ENCODE peak calls at places on chromosomes 6 and 20, in seven cellular contexts. H is heart right ventricle, Q is body of pancreas, R is GM12865, I is dorsolateral prefrontal cortex, C is nephron progenitor cell, P is A549. Y is an unnamed sample.
A peak's percentile ranks its signal among the peaks of the same experiment; 100 is the strongest.

GRCh38 chr6:47729019-47729418 is 30.6 kb downstream of the ADGRF4 start:
- DNase-seq in H (no peak), Q (no peak), R (no peak), I (no peak), C (no peak), P (no peak), Y (no peak)

GRCh38 chr6:31558631-31559500 is 11.5 kb downstream of the NFKBIL1 start:
- DNase-seq in H (no peak), Q (no peak), R (peak; percentile 91), I (peak; percentile 58), C (no peak), P (no peak), Y (peak; percentile 91)

GRCh38 chr20:51995551-51995951 is 193.2 kb upstream of the SALL4 start:
- DNase-seq in H (no peak), Q (no peak), R (no peak), I (no peak), C (no peak), P (no peak), Y (no peak)

GRCh38 chr20:20235681-20236080 is 132.2 kb upstream of the INSM1 start:
- DNase-seq in H (no peak), Q (no peak), R (no peak), I (no peak), C (no peak), P (no peak), Y (no peak)

GRCh38 chr6:14711056-14711703 is 534.7 kb upstream of the JARID2 start:
- DNase-seq in H (no peak), Q (no peak), R (peak; percentile 65), I (no peak), C (no peak), P (peak; percentile 19), Y (peak; percentile 88)

GRCh38 chr6:32110632-32111031 is 1.5 kb upstream of the TNXB start:
- DNase-seq in H (no peak), Q (peak; percentile 43), R (no peak), I (no peak), C (no peak), P (no peak), Y (no peak)

GRCh38 chr6:4640139-4640538 is 136.1 kb upstream of the CDYL start:
- DNase-seq in H (no peak), Q (no peak), R (no peak), I (no peak), C (no peak), P (no peak), Y (no peak)

GRCh38 chr20:61731363-61732181 is 334.1 kb downstream of the TAF4 start:
- DNase-seq in H (no peak), Q (no peak), R (no peak), I (peak; percentile 53), C (no peak), P (peak; percentile 31), Y (peak; percentile 33)

GRCh38 chr6:14074723-14075503 is 42.7 kb upstream of the CD83 start:
- DNase-seq in H (no peak), Q (no peak), R (peak; percentile 82), I (no peak), C (peak; percentile 20), P (no peak), Y (no peak)

GRCh38 chr6:68834561-68834960 is 199.5 kb downstream of the ADGRB3 start:
- DNase-seq in H (no peak), Q (no peak), R (no peak), I (no peak), C (no peak), P (no peak), Y (no peak)

GRCh38 chr6:135505648-135506047 is 8.1 kb upstream of the AHI1 start:
- DNase-seq in H (no peak), Q (no peak), R (no peak), I (no peak), C (no peak), P (no peak), Y (no peak)

GRCh38 chr6:45955597-45955996 is 60.1 kb downstream of the CLIC5 start:
- DNase-seq in H (no peak), Q (no peak), R (no peak), I (no peak), C (no peak), P (no peak), Y (no peak)

GRCh38 chr20:10955166-10955565 is 281.4 kb upstream of the JAG1 start:
- DNase-seq in H (no peak), Q (no peak), R (no peak), I (no peak), C (no peak), P (no peak), Y (no peak)

GRCh38 chr20:57380081-57380750 is 11.0 kb upstream of the RBM38 start:
- DNase-seq in H (no peak), Q (no peak), R (no peak), I (no peak), C (no peak), P (no peak), Y (peak; percentile 38)

GRCh38 chr6:21595951-21596378 is 2.4 kb downstream of the SOX4 start:
- DNase-seq in H (peak; percentile 23), Q (peak; percentile 24), R (no peak), I (no peak), C (peak; percentile 50), P (no peak), Y (no peak)

GRCh38 chr20:58312836-58313235 is 3.3 kb downstream of the RAB22A start:
- DNase-seq in H (no peak), Q (no peak), R (no peak), I (no peak), C (no peak), P (no peak), Y (no peak)

GRCh38 chr6:120147218-120147871 is 797.8 kb upstream of the MAN1A1 start:
- DNase-seq in H (no peak), Q (no peak), R (peak; percentile 3), I (no peak), C (no peak), P (no peak), Y (no peak)
- TF ChIP-seq CTCF in H (no peak), Q (no peak), R (peak; percentile 25), I (no peak), C (no peak), P (no peak), Y (no peak)

DNA sequence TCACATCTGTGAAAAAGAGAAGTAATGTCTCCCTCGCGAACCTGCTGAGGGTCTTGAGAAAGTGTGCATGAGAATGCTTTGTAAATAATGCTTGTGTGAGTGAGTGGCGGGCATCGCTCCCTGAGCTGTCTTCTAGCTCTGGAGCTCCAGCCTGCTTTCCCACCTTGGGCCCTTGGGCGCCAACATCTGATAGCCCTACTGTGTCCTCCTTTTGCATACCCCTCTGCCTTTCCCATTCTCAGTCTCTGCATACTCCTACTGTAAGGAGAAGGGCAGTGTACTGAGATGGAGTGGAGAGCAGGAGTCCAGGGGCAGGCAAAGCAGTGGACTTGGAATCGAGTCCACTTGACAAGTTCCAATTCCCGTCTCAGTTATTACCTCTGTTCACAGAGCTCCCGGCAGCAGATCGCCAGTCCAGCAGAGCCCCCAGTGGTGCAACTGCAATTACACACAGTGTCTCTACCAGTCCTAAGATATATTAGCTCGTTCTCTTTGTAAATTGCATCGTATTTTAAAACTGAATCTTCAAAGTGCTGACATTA is 855 bp upstream of the NCR2 start:
- DNase-seq in H (no peak), Q (no peak), R (peak; percentile 44), I (no peak), C (no peak), P (no peak), Y (no peak)
- TF ChIP-seq CTCF in H (no peak), Q (no peak), R (peak; percentile 27), I (no peak), C (peak; percentile 24), P (no peak), Y (no peak)

DNA sequence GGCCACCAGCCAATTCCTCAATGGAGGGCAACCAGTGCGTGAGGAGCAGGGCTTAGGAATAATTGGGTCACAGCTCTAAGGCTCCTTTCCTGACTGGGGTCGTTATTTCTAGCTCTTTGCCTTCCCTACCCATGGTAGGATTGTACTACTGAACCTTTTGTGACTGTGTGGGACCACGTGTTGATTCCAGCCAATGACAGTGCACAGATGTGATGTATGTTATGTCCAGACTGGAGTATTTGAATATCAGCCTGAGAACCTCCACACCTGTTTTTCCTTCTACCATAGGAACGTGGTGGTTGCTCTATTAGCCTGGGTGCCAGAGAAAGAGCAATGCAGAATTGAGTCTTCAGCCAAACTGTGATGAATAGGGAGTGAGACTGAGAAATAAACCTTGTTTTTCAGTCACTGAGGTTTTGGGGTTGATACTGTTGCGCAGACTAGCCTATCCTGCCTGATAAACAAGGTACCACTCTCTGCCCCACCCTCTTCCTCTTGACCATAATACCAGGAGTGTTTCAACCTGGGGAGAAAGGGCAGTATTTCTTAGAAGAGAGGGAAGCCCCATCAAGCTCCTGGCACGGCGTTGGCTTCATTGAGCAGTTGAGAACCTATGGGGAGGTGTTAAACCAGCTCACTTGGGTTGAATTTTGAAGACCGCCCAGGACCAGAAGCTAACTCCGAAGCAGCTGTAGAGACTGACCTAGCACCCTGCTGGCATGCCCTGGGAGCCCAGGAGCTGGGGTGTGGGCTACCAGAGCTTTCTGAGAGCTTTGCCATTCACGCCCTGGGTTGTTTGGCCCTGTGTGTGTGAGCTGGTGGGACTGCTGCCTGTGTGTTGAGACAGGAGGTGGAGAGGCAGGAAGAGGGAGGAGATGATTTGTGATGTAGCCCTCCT is 105.5 kb upstream of the BACH2 start:
- DNase-seq in H (no peak), Q (no peak), R (peak; percentile 38), I (no peak), C (no peak), P (no peak), Y (no peak)
- TF ChIP-seq CTCF in H (no peak), Q (no peak), R (no peak), I (no peak), C (no peak), P (no peak), Y (no peak)

GRCh38 chr20:46084805-46085792 is 4.7 kb downstream of the NCOA5 start:
- DNase-seq in H (no peak), Q (no peak), R (no peak), I (no peak), C (no peak), P (peak; percentile 20), Y (no peak)

GRCh38 chr20:46089076-46089337 is 755 bp downstream of the NCOA5 start:
- DNase-seq in H (no peak), Q (no peak), R (no peak), I (peak; percentile 70), C (peak; percentile 49), P (peak; percentile 19), Y (peak; percentile 51)

GRCh38 chr20:46087161-46087560 is 2.6 kb downstream of the NCOA5 start:
- DNase-seq in H (no peak), Q (no peak), R (no peak), I (no peak), C (no peak), P (no peak), Y (no peak)

GRCh38 chr20:46090095-46090388 is 280 bp upstream of the NCOA5 start:
- DNase-seq in H (no peak), Q (no peak), R (no peak), I (no peak), C (no peak), P (no peak), Y (no peak)

DNA sequence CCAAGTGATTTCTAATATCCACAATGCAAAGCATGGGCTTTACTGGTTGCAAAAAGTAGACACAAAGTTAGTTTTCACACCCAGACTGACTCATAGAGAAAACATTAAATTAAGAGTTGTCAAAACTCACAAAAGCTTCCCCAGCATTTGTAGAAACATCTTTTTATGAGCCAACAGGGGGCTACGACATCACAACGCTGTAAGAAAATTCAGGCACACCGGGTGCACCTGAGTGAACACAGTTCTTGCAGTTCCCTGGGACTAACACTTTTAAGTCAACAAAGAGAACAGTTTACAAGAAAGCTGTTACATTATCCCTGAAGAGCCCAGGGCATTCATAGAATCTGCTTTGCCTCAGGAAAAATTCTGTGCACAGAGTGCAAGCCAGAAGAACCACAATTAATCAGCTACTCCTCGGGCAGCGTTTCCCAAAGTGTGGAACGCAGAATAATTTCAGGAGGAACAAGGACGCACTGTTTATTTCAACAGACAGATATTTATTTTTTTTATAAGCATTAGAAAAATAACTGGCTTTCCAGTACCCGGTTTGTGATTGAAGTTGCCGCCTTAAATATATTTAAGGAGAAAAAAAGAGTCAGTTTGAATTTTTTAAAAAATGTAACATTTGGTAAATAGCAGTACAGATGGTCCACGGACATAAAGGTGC is 1.2 kb downstream of the NCOA5 start:
- DNase-seq in H (no peak), Q (no peak), R (peak; percentile 53), I (no peak), C (no peak), P (peak; percentile 10), Y (no peak)
- TF ChIP-seq CTCF in H (no peak), Q (no peak), R (no peak), I (no peak), C (no peak), P (no peak), Y (no peak)

Y was measured in CD14-positive monocyte.